ENCODE peak calls at places on chromosomes 1 and 21, in four cellular contexts. W is PC-3; U is SJCRH30; C is CD4-positive, CD25-positive, alpha-beta regulatory T cell. J is an unnamed sample.

GRCh38 chr1:113325039-113325438 is 65.3 kb upstream of the MAGI3 start:
- DNase-seq in W (peak; percentile 67), C (no peak), U (no peak), J (no peak)

GRCh38 chr1:230230273-230230672 is 163.2 kb downstream of the GALNT2 start:
- DNase-seq in C (no peak), U (no peak), W (no peak), J (no peak)

GRCh38 chr1:9699361-9699760 is 47.8 kb downstream of the PIK3CD start:
- DNase-seq in U (no peak), C (no peak), W (peak; percentile 22), J (no peak)

GRCh38 chr1:166184897-166185296 is 18.1 kb upstream of the FAM78B start:
- DNase-seq in W (peak; percentile 85), C (no peak), U (no peak), J (no peak)

GRCh38 chr1:52139817-52140540 is 1.9 kb upstream of the ZFYVE9 start:
- DNase-seq in C (peak; percentile 46), W (peak; percentile 68), U (no peak), J (no peak)

GRCh38 chr1:171999756-172000155 is 158.5 kb downstream of the DNM3 start:
- DNase-seq in C (no peak), U (peak; percentile 31), W (no peak), J (no peak)

GRCh38 chr1:87113313-87113712 is 198.9 kb downstream of the HS2ST1 start:
- DNase-seq in W (no peak), C (no peak), U (peak; percentile 56), J (no peak)

GRCh38 chr1:187257476-187257875 is 428.7 kb downstream of the PLA2G4A start:
- DNase-seq in W (no peak), C (no peak), U (no peak), J (no peak)

GRCh38 chr1:116724765-116725375 is 29.4 kb upstream of the CD2 start:
- DNase-seq in C (peak; percentile 86), U (peak; percentile 71), W (peak; percentile 76), J (peak; percentile 54)

GRCh38 chr1:214514032-214514818 is 37.2 kb downstream of the PTPN14 start:
- DNase-seq in C (no peak), W (peak; percentile 67), U (no peak), J (no peak)

GRCh38 chr1:197180252-197180878 is 33.9 kb upstream of the ASPM start:
- DNase-seq in U (no peak), W (peak; percentile 70), C (peak; percentile 53), J (no peak)

GRCh38 chr1:9717193-9718005 is 65.9 kb downstream of the PIK3CD start:
- DNase-seq in W (no peak), C (peak; percentile 99), U (peak; percentile 65), J (peak; percentile 80)

GRCh38 chr1:32028746-32029145 is 15.1 kb downstream of the KHDRBS1 start:
- DNase-seq in W (no peak), C (no peak), U (no peak), J (no peak)

GRCh38 chr1:37495875-37496274 is 18.7 kb downstream of the MEAF6 start:
- DNase-seq in C (no peak), U (no peak), W (peak; percentile 91), J (no peak)

GRCh38 chr1:218473527-218473926 is 128.4 kb downstream of the TGFB2 start:
- DNase-seq in C (no peak), U (no peak), W (no peak), J (no peak)

GRCh38 chr1:115879977-115880376 is 39.1 kb upstream of the NHLH2 start:
- DNase-seq in C (no peak), U (no peak), W (no peak), J (peak; percentile 18)

GRCh38 chr1:24830680-24831272 is 85.5 kb downstream of the CLIC4 start:
- DNase-seq in C (peak; percentile 74), U (no peak), W (peak; percentile 86), J (peak; percentile 42)

GRCh38 chr1:44549491-44549890 is 124.8 kb downstream of the TMEM53 start:
- DNase-seq in C (no peak), U (no peak), W (no peak), J (no peak)

GRCh38 chr1:17199267-17200044 is 5.5 kb upstream of the PADI1 start:
- DNase-seq in U (peak; percentile 0), W (no peak), C (no peak), J (peak; percentile 8)

GRCh38 chr1:70140343-70140742 is 65.0 kb downstream of the LRRC40 start:
- DNase-seq in U (no peak), C (no peak), W (no peak), J (no peak)

GRCh38 chr1:153790282-153790995 is 15.2 kb downstream of the SLC27A3 start:
- DNase-seq in U (peak; percentile 86), C (no peak), W (no peak), J (peak; percentile 36)

GRCh38 chr1:33396188-33397124 is 34.4 kb downstream of the PHC2 start:
- DNase-seq in U (no peak), W (no peak), C (no peak), J (no peak)

GRCh38 chr1:234985007-234985370 is 143.6 kb downstream of the TOMM20 start:
- DNase-seq in C (no peak), W (no peak), U (no peak), J (no peak)

GRCh38 chr1:175448467-175448866 is 255.9 kb upstream of the KIAA0040 start:
- DNase-seq in C (no peak), W (no peak), U (no peak), J (no peak)

GRCh38 chr1:240031009-240031408 is 60.7 kb upstream of the FMN2 start:
- DNase-seq in U (no peak), C (no peak), W (peak; percentile 98), J (no peak)

GRCh38 chr1:204095248-204095640 is 22.3 kb downstream of the SOX13 start:
- DNase-seq in U (no peak), C (no peak), W (no peak), J (no peak)

GRCh38 chr1:64133036-64133435 is 70.4 kb upstream of the UBE2U start:
- DNase-seq in C (no peak), U (peak; percentile 18), W (peak; percentile 97), J (no peak)

GRCh38 chr1:5129746-5130355 is 475.4 kb downstream of the AJAP1 start:
- DNase-seq in U (no peak), W (no peak), C (no peak), J (no peak)

GRCh38 chr1:89603651-89604413 is 29.1 kb upstream of the LRRC8C start:
- DNase-seq in U (no peak), C (no peak), W (peak; percentile 47), J (no peak)

GRCh38 chr1:17563494-17564281 is 24.2 kb downstream of the ARHGEF10L start:
- DNase-seq in C (no peak), U (no peak), W (no peak), J (no peak)

GRCh38 chr1:153678519-153679336 is at the start of gene NPR1:
- DNase-seq in W (no peak), C (peak; percentile 41), U (no peak), J (peak; percentile 93)

GRCh38 chr1:47537268-47537667 is 99.4 kb downstream of the FOXD2 start:
- DNase-seq in U (no peak), C (no peak), W (no peak), J (no peak)
- H3K27me3 ChIP-seq in U (no peaks in the 10 kb centered on the region), C (peaks cover 17% of the 10 kb centered on the region), W (no peaks in the 10 kb centered on the region), J (peaks cover 2% of the 10 kb centered on the region)

GRCh38 chr1:11704226-11704619 is 12.7 kb downstream of the DRAXIN start:
- DNase-seq in U (no peak), W (no peak), C (no peak), J (peak; percentile 86)
- H3K27me3 ChIP-seq in U (no peaks in the 10 kb centered on the region), W (peaks cover 7% of the 10 kb centered on the region), C (no peaks in the 10 kb centered on the region), J (no peaks in the 10 kb centered on the region)

GRCh38 chr21:45973475-45974072 is 8.0 kb upstream of the COL6A1 start:
- DNase-seq in C (peak; percentile 74), U (peak; percentile 86), W (peak; percentile 86), J (peak; percentile 90)

GRCh38 chr21:45972716-45973474 is 8.7 kb upstream of the COL6A1 start:
- DNase-seq in U (peak; percentile 85), W (no peak), C (no peak), J (peak; percentile 80)

GRCh38 chr21:45971487-45972352 is 9.8 kb upstream of the COL6A1 start:
- DNase-seq in C (no peak), W (no peak), U (peak; percentile 54), J (peak; percentile 63)

GRCh38 chr21:45970674-45971486 is 10.7 kb upstream of the COL6A1 start:
- DNase-seq in U (peak; percentile 77), C (no peak), W (peak; percentile 62), J (peak; percentile 96)

DNA sequence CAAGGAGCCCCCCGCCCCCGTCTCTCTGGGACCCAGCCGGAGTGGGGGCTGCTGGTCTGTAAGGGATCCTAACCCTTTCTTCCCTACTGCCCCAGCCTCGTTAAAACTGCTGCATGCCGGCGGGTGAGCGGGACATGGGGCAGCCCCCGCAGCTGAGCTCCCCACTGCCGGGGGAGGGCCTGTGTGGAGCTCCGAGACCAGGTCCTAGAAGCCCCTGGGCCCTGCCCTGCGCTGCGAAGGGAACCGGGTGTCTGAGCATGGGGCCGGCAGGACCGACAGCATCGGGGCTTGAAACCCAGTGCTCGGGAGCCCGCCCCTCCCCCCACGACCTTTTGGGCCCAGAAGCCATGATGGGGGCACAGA is 9.2 kb upstream of the COL6A1 start:
- DNase-seq in U (peak; percentile 49), C (no peak), W (no peak), J (peak; percentile 83)
- H3K27me3 ChIP-seq in U (no peaks in the 10 kb centered on the region), C (no peaks in the 10 kb centered on the region), W (no peaks in the 10 kb centered on the region), J (peaks cover 9% of the 10 kb centered on the region)

DNA sequence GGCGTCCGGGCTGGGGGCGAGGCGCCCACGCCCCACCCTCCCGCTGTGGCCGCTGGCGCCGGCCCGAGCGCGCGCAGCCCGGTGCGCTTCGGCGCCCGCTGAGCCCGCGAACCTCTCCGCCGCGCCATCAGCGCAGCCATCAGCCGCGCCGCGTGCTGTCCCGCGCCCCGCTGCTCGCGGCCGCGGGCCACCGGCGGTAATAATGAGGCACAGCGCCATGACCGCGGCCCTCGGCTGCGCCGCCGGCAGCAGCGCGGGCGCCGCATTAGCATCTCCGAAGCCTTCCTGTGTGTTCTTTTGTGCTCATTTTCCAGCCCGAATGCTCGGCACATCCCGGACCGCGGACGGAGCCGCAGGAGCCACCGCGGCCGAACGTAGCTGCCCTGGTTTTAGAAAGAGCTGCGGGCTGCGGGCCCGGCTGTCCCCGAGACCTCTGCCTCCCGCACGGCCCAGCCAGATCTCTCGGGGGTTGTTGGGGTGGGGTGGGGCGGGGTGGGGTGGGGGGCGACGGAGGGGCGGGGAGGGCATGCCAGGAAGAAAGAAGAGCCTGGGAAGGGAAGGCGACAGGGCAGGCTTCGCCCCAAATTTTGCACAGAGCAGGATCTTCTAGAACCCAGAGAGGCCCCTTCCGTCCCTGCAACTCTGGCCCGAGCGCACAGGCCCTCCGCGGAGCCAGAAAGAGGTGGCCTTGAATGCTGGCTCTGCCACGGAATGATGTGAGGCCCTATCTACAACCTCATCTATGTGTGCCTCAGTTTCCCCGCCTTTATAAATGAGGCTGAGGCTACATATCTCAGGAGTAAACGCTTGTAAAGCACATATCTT is 55.3 kb downstream of the RRAGC start:
- DNase-seq in W (no peak), C (no peak), U (no peak), J (peak; percentile 91)
- H3K27me3 ChIP-seq in W (peaks cover 75% of the 10 kb centered on the region), C (peaks cover 21% of the 10 kb centered on the region), U (no peaks in the 10 kb centered on the region), J (peaks cover 25% of the 10 kb centered on the region)

DNA sequence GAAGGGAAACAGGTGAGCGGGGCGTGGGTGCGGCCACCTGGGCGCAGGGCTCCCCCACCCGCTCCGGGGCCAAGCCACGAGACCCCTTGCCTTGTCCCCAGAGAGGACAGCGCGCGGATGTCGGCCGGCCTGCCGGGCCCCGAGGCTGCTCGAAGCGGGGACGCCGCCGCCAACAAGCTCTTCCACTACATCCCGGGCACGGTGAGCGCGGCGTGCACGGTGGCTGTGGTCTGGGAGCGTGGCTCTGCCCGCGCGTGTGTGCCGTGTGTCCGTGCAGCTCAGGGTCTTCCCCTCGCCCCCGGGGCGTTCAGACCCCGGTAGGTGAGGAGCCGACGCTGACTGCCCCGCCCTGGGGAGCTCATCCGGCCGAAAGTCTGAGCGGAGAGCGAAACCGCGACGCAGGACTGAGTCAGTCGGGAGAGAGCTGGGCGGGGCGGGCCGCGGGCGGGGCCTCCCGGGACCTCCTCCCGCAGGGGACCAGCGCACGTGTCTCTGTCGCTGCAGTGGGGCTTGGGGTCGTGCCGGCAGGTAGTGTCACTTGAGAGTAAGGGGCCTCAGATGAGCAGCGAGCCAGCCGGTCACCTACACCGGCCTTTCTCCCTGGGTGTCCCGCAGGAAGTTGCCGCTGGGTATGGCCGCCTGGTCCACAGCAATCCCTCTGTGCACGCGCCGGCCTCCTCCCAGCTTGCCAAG is 467 bp downstream of the PLEKHN1 start:
- DNase-seq in W (peak; percentile 88), C (peak; percentile 87), U (peak; percentile 39), J (peak; percentile 95)
- H3K27me3 ChIP-seq in W (no peaks in the 10 kb centered on the region), C (no peaks in the 10 kb centered on the region), U (no peaks in the 10 kb centered on the region), J (peaks cover 21% of the 10 kb centered on the region)